ENCODE peak calls at places on chromosomes 12 and 14, in six cellular contexts. E is BJ, P is glutamatergic neuron, N is activated B cell treated with CpG ODN at 0.5 μM for 24 hours, T is tibial artery, A is fibroblast of lung. G is an unnamed sample.
A peak's percentile ranks its signal among the peaks of the same experiment; 100 is the strongest.

GRCh38 chr14:50021261-50021660 is 95.1 kb downstream of the VCPKMT start:
- DNase-seq in E (no peak), P (no peak), N (no peak), T (no peak), A (no peak), G (no peak)

GRCh38 chr12:13004368-13004767 is 4.3 kb upstream of the HEBP1 start:
- DNase-seq in E (no peak), P (no peak), N (no peak), T (no peak), A (no peak), G (no peak)

GRCh38 chr14:85087201-85087600 is 442.7 kb upstream of the FLRT2 start:
- DNase-seq in E (no peak), P (no peak), N (no peak), T (no peak), A (peak; percentile 55), G (no peak)

GRCh38 chr14:72892103-72892878 is 1.6 kb downstream of the DPF3 start:
- DNase-seq in E (no peak), P (peak; percentile 28), N (peak; percentile 26), T (no peak), A (peak; percentile 46), G (no peak)

GRCh38 chr12:88866881-88867280 is 286.6 kb upstream of the KITLG start:
- DNase-seq in E (no peak), P (no peak), N (no peak), T (no peak), A (peak; percentile 11), G (no peak)

GRCh38 chr12:92400006-92400405 is 254.4 kb upstream of the BTG1 start:
- DNase-seq in E (no peak), P (no peak), N (no peak), T (no peak), A (no peak), G (no peak)

GRCh38 chr14:76678244-76678643 is 83.0 kb upstream of the VASH1 start:
- DNase-seq in E (no peak), P (no peak), N (no peak), T (no peak), A (no peak), G (no peak)

GRCh38 chr12:118377891-118378470 is 1.6 kb downstream of the SUDS3 start:
- DNase-seq in E (no peak), P (peak; percentile 77), N (peak; percentile 69), T (peak; percentile 74), A (peak; percentile 34), G (peak; percentile 85)

GRCh38 chr14:94052662-94053061 is 26.5 kb downstream of the OTUB2 start:
- DNase-seq in E (no peak), P (no peak), N (no peak), T (peak; percentile 6), A (no peak), G (no peak)

GRCh38 chr14:74846968-74847549 is 28.9 kb downstream of the PROX2 start:
- DNase-seq in E (no peak), P (no peak), N (no peak), T (no peak), A (peak; percentile 75), G (no peak)

GRCh38 chr12:11633968-11634367 is 15.5 kb upstream of the ETV6 start:
- DNase-seq in E (peak; percentile 46), P (no peak), N (no peak), T (no peak), A (peak; percentile 93), G (no peak)

GRCh38 chr14:56789955-56790354 is 20.3 kb downstream of the OTX2 start:
- DNase-seq in E (no peak), P (no peak), N (no peak), T (no peak), A (no peak), G (no peak)

GRCh38 chr12:19082365-19082911 is 47.1 kb upstream of the PLEKHA5 start:
- DNase-seq in E (no peak), P (no peak), N (no peak), T (no peak), A (no peak), G (no peak)

GRCh38 chr12:130710001-130710732 is 5.9 kb downstream of the RIMBP2 start:
- DNase-seq in E (no peak), P (no peak), N (no peak), T (peak; percentile 45), A (no peak), G (no peak)

DNA sequence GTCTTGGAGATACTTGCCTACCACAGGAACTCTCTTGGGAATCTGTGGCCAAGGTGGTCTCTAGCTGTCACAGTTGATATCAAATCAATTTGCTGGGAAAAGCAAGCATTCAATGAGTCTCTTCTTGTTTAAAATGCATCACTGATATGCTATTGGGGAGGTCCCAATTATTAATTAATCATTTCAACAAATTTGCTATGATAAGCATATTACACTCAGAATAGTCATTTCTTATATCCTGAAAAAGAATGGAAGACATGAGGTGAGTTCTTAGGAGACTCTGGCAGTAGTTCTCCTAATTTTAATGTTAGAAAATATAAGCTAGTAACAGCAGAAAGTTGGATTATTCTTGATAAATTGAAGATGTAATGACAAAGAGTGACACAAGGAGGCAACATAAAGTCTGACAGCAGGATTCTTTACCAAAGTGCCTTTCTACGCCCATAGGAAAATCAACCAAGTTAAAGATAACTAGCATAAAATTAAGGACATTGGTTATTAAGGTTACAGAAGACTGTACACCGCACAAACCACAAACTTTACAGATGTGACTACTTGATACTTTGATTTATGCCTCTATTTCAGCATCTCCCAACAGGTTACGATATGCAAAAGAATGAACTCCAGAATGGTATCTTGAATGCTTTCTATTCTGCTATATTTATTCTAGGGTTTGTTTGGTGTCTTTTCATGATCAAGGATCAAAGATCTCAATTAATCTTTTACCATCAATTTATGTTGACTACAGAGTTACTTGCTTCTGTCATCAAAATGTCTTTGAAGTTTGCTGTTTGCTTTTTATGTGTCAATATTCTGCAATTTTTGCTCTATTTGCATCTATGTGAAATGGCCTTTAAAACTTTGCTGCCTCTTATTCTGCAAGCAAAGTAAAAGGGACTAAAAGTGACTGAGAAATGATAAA is 349.6 kb upstream of the CLEC14A start:
- DNase-seq in E (no peak), P (no peak), N (no peak), T (no peak), A (no peak), G (no peak)
- TF ChIP-seq CTCF in E (peak; percentile 3), P (peak; percentile 62), N (no peak), T (no peak), A (peak; percentile 15), G (no peak)

DNA sequence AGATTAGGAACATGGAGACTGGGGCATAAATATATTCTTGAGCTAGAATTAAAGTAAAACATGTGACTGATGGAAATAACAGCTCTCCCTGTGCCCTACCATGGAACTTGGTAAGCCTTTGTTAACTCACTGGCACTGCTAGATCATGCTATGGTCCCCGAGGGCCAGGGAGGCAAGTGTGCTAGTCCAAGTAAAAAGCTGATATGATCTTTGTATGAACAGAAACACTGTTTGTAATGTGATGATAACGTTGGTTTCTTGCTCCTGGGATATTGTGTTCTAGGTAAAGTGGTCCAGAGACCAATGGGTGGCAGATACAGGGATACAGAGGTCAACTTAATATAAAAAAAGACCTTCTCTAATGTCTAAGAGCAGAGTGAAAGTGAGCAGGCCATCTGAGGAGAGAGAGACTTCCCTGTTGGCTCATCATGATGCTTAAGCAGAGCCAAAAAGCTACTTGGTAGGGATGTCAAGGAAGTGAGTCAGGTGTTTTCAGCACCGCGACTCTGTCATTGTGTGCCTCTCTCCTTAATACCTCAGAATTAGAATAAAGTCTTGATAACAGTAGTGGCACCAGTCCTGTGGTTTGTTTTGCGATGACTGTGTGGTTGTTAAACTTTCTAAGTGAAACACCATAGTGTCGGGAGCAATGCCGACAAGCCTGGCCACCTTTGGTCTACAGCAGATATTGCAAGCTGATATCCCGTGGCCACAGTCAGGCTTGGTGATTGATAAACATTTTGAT is 27.7 kb downstream of the BICD1 start:
- DNase-seq in E (no peak), P (no peak), N (no peak), T (no peak), A (peak; percentile 94), G (no peak)
- TF ChIP-seq CTCF in E (no peak), P (peak; percentile 11), N (no peak), T (no peak), A (no peak), G (no peak)

DNA sequence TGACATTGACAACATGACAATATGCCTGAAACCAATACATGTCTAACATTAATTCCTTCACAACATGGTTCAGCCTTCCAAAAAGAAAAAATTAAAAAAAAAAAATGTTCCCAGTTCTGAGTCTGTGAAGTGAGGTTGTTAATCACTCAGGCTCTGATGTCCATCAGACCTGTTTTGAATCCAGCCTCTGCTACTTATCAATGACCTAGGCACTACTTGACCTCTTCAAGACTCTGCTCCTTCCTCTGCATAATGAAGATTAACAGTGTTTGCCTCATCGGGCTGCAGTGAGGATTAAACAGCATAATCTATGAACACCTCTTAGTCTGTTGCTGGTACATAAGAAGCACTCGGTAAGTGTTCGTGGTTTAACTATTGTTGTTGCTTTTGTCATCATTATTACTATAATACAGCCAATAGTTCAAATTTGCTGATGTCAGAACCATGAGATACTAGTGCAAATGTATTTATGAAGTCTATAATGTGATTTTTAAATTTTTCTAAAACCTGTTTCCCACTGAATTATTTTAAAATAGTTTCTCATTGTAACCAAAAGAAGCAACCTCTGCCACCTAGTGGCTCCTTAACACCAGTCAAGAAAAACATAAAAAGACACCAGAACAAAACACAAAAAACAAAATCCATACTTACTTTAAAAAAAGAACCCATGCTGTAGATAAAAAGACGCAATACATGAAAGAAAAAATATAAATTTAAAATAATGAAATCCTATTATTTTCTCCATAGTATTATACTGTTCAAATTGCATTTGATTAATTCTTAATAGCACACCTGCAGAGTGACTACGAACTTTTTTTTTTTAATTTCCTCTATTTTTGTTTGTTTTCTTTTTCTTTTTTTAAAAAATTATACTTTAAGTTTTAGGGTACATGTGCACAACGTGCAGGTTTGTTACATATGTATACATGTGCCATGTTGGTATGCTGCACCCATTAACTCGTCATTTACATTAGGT is 20.3 kb upstream of the TMX1 start:
- DNase-seq in E (no peak), P (no peak), N (no peak), T (no peak), A (peak; percentile 30), G (no peak)
- TF ChIP-seq CTCF in E (peak; percentile 68), P (peak; percentile 74), N (peak; percentile 35), T (peak; percentile 57), A (peak; percentile 64), G (peak; percentile 74)

DNA sequence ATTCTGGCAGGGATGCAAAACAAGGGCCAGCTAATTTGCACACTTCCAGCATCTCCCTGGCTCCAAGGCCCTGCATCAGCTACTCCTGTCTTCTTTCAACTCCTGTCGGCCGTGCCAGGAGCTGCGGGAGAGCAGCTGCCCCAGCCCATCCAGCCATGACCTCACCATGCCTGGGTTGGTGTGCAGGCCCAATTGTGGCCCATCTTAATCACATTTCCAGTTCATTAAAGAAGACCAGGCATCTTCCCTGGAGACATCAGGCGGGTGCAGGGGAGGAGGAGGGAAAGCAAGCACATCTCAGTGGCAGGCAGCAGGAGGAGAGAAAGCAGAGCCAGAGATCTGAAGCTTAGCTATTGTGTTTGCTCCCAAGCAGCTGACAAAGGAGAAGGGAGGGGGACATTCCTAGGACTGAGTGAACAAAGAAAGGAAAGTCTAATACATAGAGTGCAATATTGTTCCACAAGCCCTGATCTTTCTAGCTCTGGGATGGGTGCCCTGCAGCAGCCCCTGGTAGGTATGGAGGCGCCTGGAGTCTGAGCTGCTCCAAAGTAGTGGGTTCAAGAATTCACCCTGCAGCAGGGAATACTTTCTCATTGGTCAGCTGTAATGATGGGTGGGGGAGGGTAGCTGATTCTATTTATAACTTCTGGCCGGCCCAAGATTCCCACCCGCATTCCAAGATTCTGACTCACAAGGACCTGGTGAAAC is 40.1 kb downstream of the VWF start:
- DNase-seq in E (no peak), P (peak; percentile 56), N (no peak), T (peak; percentile 48), A (peak; percentile 79), G (no peak)
- TF ChIP-seq CTCF in E (no peak), P (no peak), N (no peak), T (no peak), A (no peak), G (no peak)

GRCh38 chr12:15931590-15932053 is 20.5 kb downstream of the DERA start:
- DNase-seq in E (no peak), P (no peak), N (no peak), T (no peak), A (no peak), G (no peak)
- TF ChIP-seq CTCF in E (no peak), P (no peak), N (no peak), T (no peak), A (no peak), G (no peak)

G was measured in mesothelial cell of epicardium.